ENCODE peak calls at places on chromosomes 7 and 10, in six cellular contexts. R, V, S, D, B and E are unnamed samples.
A peak's percentile ranks its signal among the peaks of the same experiment; 100 is the strongest.

GRCh38 chr10:89469517-89469916 is 55.1 kb downstream of the IFIT5 start:
- DNase-seq in R (no peak), V (no peak), S (no peak), D (no peak), B (no peak), E (no peak)

GRCh38 chr7:129427646-129428045 is 6.6 kb upstream of the STRIP2 start:
- DNase-seq in R (no peak), V (no peak), S (no peak), D (no peak), B (no peak), E (no peak)

GRCh38 chr7:133284092-133284491 is 31.2 kb downstream of the EXOC4 start:
- DNase-seq in R (no peak), V (no peak), S (no peak), D (no peak), B (no peak), E (no peak)

GRCh38 chr10:114655671-114656070 is 2.4 kb downstream of the ABLIM1 start:
- DNase-seq in R (no peak), V (no peak), S (no peak), D (no peak), B (no peak), E (no peak)

GRCh38 chr7:143479055-143479766 is 1.5 kb downstream of the TAS2R41 start:
- DNase-seq in R (no peak), V (no peak), S (no peak), D (no peak), B (no peak), E (peak; percentile 58)

GRCh38 chr7:32583791-32584190 is 88.5 kb downstream of the AVL9 start:
- DNase-seq in R (peak; percentile 78), V (peak; percentile 96), S (peak; percentile 84), D (no peak), B (no peak), E (peak; percentile 63)

GRCh38 chr10:32938554-32939061 is 19.4 kb downstream of the ITGB1 start:
- DNase-seq in R (no peak), V (no peak), S (no peak), D (no peak), B (no peak), E (no peak)

GRCh38 chr10:4947635-4948596 is 15.3 kb upstream of the AKR1C1 start:
- DNase-seq in R (peak; percentile 80), V (peak; percentile 36), S (peak; percentile 84), D (no peak), B (peak; percentile 98), E (peak; percentile 81)

GRCh38 chr10:130215918-130216205 is 79.7 kb downstream of the GLRX3 start:
- DNase-seq in R (no peak), V (no peak), S (no peak), D (peak; percentile 44), B (no peak), E (no peak)

GRCh38 chr10:62788861-62789467 is 15.6 kb upstream of the ADO start:
- DNase-seq in R (no peak), V (no peak), S (peak; percentile 12), D (no peak), B (peak; percentile 51), E (no peak)

GRCh38 chr7:120097789-120098188 is 175.2 kb upstream of the KCND2 start:
- DNase-seq in R (no peak), V (no peak), S (no peak), D (no peak), B (no peak), E (no peak)

GRCh38 chr10:13987472-13987871 is 343.3 kb downstream of the FRMD4A start:
- DNase-seq in R (peak; percentile 29), V (peak; percentile 70), S (peak; percentile 88), D (no peak), B (peak; percentile 42), E (no peak)

GRCh38 chr7:65946895-65947294 is 35.1 kb downstream of the GUSB start:
- DNase-seq in R (no peak), V (peak; percentile 35), S (peak; percentile 37), D (peak; percentile 55), B (no peak), E (peak; percentile 20)

GRCh38 chr10:36096571-36096970 is 454.5 kb upstream of the FZD8 start:
- DNase-seq in R (no peak), V (no peak), S (peak; percentile 9), D (no peak), B (peak; percentile 27), E (no peak)

GRCh38 chr10:11401314-11402222 is 209.9 kb downstream of the USP6NL start:
- DNase-seq in R (no peak), V (no peak), S (no peak), D (peak; percentile 69), B (no peak), E (no peak)

GRCh38 chr10:74418285-74418872 is 267.4 kb downstream of the ADK start:
- DNase-seq in R (no peak), V (no peak), S (peak; percentile 40), D (no peak), B (no peak), E (no peak)

GRCh38 chr10:27815846-27816245 is 70.2 kb upstream of the MKX start:
- DNase-seq in R (no peak), V (no peak), S (no peak), D (no peak), B (no peak), E (no peak)

GRCh38 chr7:117190746-117191435 is 132.0 kb downstream of the WNT2 start:
- DNase-seq in R (no peak), V (no peak), S (no peak), D (no peak), B (no peak), E (no peak)

GRCh38 chr7:138748666-138749065 is 47.5 kb upstream of the SVOPL start:
- DNase-seq in R (no peak), V (no peak), S (no peak), D (no peak), B (no peak), E (no peak)

GRCh38 chr10:96967847-96968246 is 135.7 kb downstream of the LCOR start:
- DNase-seq in R (peak; percentile 37), V (no peak), S (peak; percentile 29), D (no peak), B (no peak), E (no peak)

GRCh38 chr10:86393401-86393800 is 26.8 kb upstream of the GRID1 start:
- DNase-seq in R (no peak), V (no peak), S (no peak), D (no peak), B (no peak), E (no peak)

GRCh38 chr7:27784399-27785053 is 44.6 kb downstream of the TAX1BP1 start:
- DNase-seq in R (no peak), V (peak; percentile 17), S (peak; percentile 69), D (no peak), B (peak; percentile 73), E (peak; percentile 7)

GRCh38 chr7:26369519-26370385 is 78.1 kb downstream of the SNX10 start:
- DNase-seq in R (no peak), V (peak; percentile 12), S (peak; percentile 54), D (no peak), B (peak; percentile 60), E (peak; percentile 2)

GRCh38 chr10:21317902-21318301 is 207.6 kb downstream of the SKIDA1 start:
- DNase-seq in R (no peak), V (peak; percentile 72), S (peak; percentile 90), D (peak; percentile 43), B (peak; percentile 53), E (peak; percentile 36)

DNA sequence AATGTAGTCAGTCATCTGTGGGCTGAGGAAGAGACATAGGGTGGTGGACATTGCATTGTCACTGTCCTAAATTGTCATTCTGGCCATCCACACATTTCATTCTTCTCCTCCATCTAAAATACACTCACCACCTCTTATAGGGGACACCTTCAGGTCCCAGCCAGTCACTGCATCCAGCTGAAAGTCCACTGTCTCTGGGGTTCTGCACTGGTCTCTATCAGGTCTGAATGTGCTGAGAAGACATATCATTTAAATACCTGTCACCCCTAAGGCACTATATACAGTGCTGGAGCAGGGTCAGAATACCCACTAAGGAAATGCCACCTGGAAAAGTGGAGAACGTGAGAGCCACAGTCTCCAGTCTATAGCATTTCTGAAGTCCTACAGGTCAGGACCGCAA is 29.6 kb downstream of the SH2D4B start:
- DNase-seq in R (no peak), V (no peak), S (no peak), D (peak; percentile 9), B (no peak), E (no peak)
- TF ChIP-seq CTCF in R (no peak), V (no peak), S (peak; percentile 4), D (no peak), B (no peak), E (no peak)

GRCh38 chr10:83310688-83311087 is 828.6 kb upstream of the GHITM start:
- DNase-seq in R (no peak), V (no peak), S (no peak), D (no peak), B (no peak), E (no peak)
- TF ChIP-seq CTCF in R (no peak), V (no peak), S (no peak), D (no peak), B (no peak), E (no peak)

DNA sequence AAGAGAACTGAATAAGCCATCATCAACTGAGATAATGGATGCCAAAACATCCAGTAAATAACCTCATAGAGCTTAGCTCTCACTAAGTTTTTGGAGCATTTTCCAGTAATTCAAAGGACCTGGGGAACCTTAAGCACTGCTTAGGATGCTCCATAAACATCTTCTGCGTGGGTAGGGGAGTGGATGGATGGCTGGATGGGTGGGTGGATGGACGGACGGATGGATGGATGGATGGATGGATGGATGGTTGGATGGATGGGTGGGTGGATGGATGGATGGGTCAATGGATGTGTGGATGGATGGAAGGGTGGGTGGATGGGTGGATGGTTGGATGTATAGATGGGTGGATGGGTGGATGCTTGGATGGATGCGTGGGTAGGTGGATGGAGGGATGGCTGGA is 9.0 kb downstream of the CYP2E1 start:
- DNase-seq in R (no peak), V (no peak), S (no peak), D (no peak), B (no peak), E (no peak)
- TF ChIP-seq CTCF in R (no peak), V (no peak), S (no peak), D (no peak), B (no peak), E (no peak)

GRCh38 chr10:78435484-78436222 is 402.0 kb downstream of the RPS24 start:
- DNase-seq in R (no peak), V (no peak), S (no peak), D (no peak), B (no peak), E (no peak)

GRCh38 chr10:78438094-78438906 is 404.6 kb downstream of the RPS24 start:
- DNase-seq in R (no peak), V (no peak), S (no peak), D (peak; percentile 60), B (no peak), E (no peak)

GRCh38 chr10:78436223-78436575 is 402.5 kb downstream of the RPS24 start:
- DNase-seq in R (no peak), V (no peak), S (no peak), D (peak; percentile 48), B (no peak), E (no peak)

GRCh38 chr10:78436706-78437406 is 403.2 kb downstream of the RPS24 start:
- DNase-seq in R (no peak), V (no peak), S (no peak), D (peak; percentile 47), B (no peak), E (no peak)

GRCh38 chr10:78437407-78437768 is 403.7 kb downstream of the RPS24 start:
- DNase-seq in R (no peak), V (no peak), S (no peak), D (peak; percentile 15), B (no peak), E (no peak)
- TF ChIP-seq CTCF in R (no peak), V (no peak), S (no peak), D (no peak), B (no peak), E (no peak)